ENCODE peak calls at places on chromosome 11, in eight cellular contexts. J is transverse colon, F is foreskin keratinocyte, H is tibial artery, M is Peyer's patch, P is HCT116, L is neural crest cell, Q is endothelial cell. I is an unnamed sample.

GRCh38 chr11:125326126-125326525 is 161.6 kb downstream of the PKNOX2 start:
- DNase-seq in Q (no peak), L (no peak), J (no peak), P (no peak), H (no peak), M (no peak), F (no peak), I (no peak)

GRCh38 chr11:116348226-116348625 is 424.6 kb downstream of the BUD13 start:
- DNase-seq in M (no peak), J (no peak), F (no peak), P (no peak), H (no peak), Q (no peak), L (no peak), I (no peak)

GRCh38 chr11:6284250-6284649 is 24.6 kb downstream of the CCKBR start:
- DNase-seq in H (no peak), F (no peak), L (no peak), M (no peak), P (no peak), Q (no peak), J (no peak), I (no peak)

GRCh38 chr11:86408845-86409244 is 34.2 kb downstream of the CCDC81 start:
- DNase-seq in Q (no peak), P (no peak), J (no peak), L (no peak), F (no peak), M (no peak), H (no peak), I (no peak)

GRCh38 chr11:103773059-103773458 is 263.4 kb upstream of the DDI1 start:
- DNase-seq in F (no peak), M (no peak), Q (no peak), J (no peak), P (no peak), L (no peak), H (no peak), I (no peak)

GRCh38 chr11:45803981-45804805 is 756 bp upstream of the SLC35C1 start:
- DNase-seq in Q (peak), P (no peak), H (peak), F (peak), M (peak), J (peak), L (peak), I (peak)

GRCh38 chr11:92129811-92130210 is 94.8 kb upstream of the FAT3 start:
- DNase-seq in P (no peak), H (no peak), M (no peak), J (no peak), F (no peak), L (no peak), Q (no peak), I (no peak)

GRCh38 chr11:123775274-123775673 is 21.0 kb upstream of the OR6X1 start:
- DNase-seq in P (no peak), L (no peak), H (no peak), J (no peak), F (no peak), Q (no peak), M (no peak), I (no peak)

GRCh38 chr11:81331073-81331472 is 1402.6 kb downstream of the FAM181B start:
- DNase-seq in M (no peak), H (no peak), Q (no peak), F (no peak), P (no peak), L (no peak), J (no peak), I (no peak)

GRCh38 chr11:12961615-12962014 is 47.5 kb upstream of the RASSF10 start:
- DNase-seq in H (no peak), Q (no peak), P (no peak), L (no peak), M (no peak), F (no peak), J (no peak), I (no peak)

GRCh38 chr11:73272680-73273038 is 521 bp downstream of the P2RY6 start:
- DNase-seq in P (no peak), M (no peak), F (no peak), Q (no peak), J (no peak), H (no peak), L (no peak), I (no peak)

GRCh38 chr11:110490886-110491285 is 61.1 kb downstream of the FDX1 start:
- DNase-seq in P (no peak), M (no peak), H (peak), J (no peak), Q (no peak), L (no peak), F (no peak), I (no peak)

GRCh38 chr11:90661233-90661632 is 438.4 kb upstream of the CHORDC1 start:
- DNase-seq in L (no peak), Q (no peak), H (no peak), P (no peak), J (no peak), M (no peak), F (no peak), I (no peak)

GRCh38 chr11:120112174-120112796 is 25.6 kb downstream of the TRIM29 start:
- DNase-seq in M (no peak), L (no peak), F (no peak), Q (no peak), J (no peak), H (no peak), P (no peak), I (no peak)

GRCh38 chr11:70352074-70352473 is 46.3 kb upstream of the CTTN start:
- DNase-seq in L (no peak), H (no peak), Q (no peak), P (no peak), J (no peak), M (no peak), F (no peak), I (no peak)

GRCh38 chr11:64661622-64662021 is 61.4 kb downstream of the NRXN2 start:
- DNase-seq in J (no peak), Q (no peak), F (no peak), L (no peak), M (no peak), H (no peak), P (no peak), I (no peak)

GRCh38 chr11:121575250-121575962 is 122.6 kb upstream of the SORL1-AS1 start:
- DNase-seq in Q (no peak), H (peak), M (no peak), L (no peak), P (no peak), J (peak), F (no peak), I (no peak)

GRCh38 chr11:47399860-47400812 is 8.3 kb upstream of the SLC39A13 start:
- DNase-seq in J (peak), M (peak), F (no peak), H (no peak), Q (no peak), L (no peak), P (no peak), I (no peak)

GRCh38 chr11:61691378-61692156 is 11.4 kb downstream of the DAGLA start:
- DNase-seq in M (peak), H (no peak), Q (no peak), J (no peak), F (no peak), P (no peak), L (no peak), I (no peak)

GRCh38 chr11:64537876-64538275 is 53.1 kb upstream of the SLC22A12 start:
- DNase-seq in H (peak), Q (no peak), L (no peak), F (no peak), M (peak), J (no peak), P (no peak), I (no peak)

GRCh38 chr11:65266210-65266609 is 4.4 kb downstream of the POLA2 start:
- DNase-seq in L (no peak), F (no peak), P (no peak), H (no peak), M (no peak), Q (no peak), J (no peak), I (no peak)

GRCh38 chr11:113862430-113862829 is 12.9 kb downstream of the USP28 start:
- DNase-seq in P (no peak), M (no peak), F (peak), J (no peak), Q (no peak), L (no peak), H (no peak), I (no peak)

GRCh38 chr11:71369411-71369810 is 78.8 kb downstream of the DHCR7 start:
- DNase-seq in J (no peak), L (no peak), H (no peak), F (no peak), Q (no peak), M (no peak), P (no peak), I (no peak)
- TF ChIP-seq CTCF in J (no peak), L (no peak), H (no peak), F (no peak), Q (no peak), M (no peak), P (no peak), I (no peak)

DNA sequence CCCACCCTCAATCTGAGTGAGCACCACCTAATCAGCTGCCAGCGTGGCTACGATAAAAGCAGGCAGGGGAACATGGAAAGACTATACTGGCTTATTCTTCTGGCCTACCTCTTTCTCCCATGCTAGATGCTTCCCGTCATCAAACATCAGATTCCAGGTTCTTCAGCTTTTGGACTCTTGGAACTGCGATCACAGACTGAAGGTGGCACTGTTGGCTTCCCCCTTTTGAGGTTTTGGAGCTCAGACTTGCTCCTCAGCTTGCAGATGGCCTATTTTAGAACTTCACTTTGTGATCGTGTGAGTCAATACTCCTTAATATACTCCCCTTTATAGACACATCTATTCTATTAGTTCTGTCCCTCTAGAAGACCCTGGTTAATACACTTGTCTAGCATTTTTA is 543.7 kb upstream of the RAG2 start:
- DNase-seq in M (no peak), P (no peak), Q (no peak), F (no peak), J (no peak), L (no peak), H (no peak), I (no peak)
- TF ChIP-seq CTCF in M (no peak), P (no peak), Q (no peak), F (no peak), J (no peak), L (no peak), H (no peak), I (no peak)

GRCh38 chr11:128095459-128096096 is 491.8 kb downstream of the ETS1 start:
- DNase-seq in J (no peak), L (no peak), Q (no peak), P (peak), F (peak), H (no peak), M (no peak), I (no peak)
- TF ChIP-seq CTCF in J (no peak), L (no peak), Q (no peak), P (no peak), F (peak), H (no peak), M (no peak), I (no peak)

DNA sequence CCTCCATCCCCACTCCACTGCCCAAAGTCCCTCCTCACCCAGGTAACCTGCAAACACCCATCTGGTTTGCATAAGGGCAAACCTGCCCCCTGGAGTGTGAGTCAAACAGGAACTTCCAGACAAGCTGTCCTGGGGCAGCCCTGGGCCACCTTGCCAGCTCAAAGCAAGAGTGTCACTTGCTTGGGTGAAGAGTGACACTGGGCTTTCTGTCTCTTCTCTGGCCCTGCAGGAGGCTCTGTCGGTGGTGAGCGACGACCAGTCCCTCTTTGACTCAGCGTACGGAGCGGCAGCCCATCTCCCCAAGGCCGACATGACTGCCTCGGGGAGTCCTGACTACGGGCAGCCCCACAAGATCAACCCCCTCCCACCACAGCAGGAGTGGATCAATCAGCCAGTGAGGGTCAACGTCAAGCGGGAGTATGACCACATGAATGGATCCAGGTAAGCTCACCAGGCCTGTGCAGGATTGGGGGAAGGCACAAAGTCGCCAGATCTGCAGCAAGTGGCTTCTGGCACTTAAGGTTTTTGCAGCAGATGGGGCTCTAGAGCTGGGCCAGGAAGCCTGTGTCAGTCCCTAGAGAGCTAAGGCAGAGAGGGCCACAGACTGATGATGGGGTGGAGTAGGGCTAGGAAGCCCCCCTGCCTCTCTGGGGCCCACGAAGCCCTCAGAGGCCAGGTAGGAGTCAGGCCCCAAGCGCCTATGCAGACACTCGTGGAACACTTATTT is 64.2 kb downstream of the FLI1 start:
- DNase-seq in J (peak), P (no peak), Q (no peak), F (no peak), M (no peak), H (no peak), L (no peak), I (no peak)
- TF ChIP-seq CTCF in J (no peak), P (no peak), Q (no peak), F (no peak), M (no peak), H (no peak), L (no peak), I (no peak)

GRCh38 chr11:67060111-67060522 is 3.5 kb downstream of the RHOD start:
- DNase-seq in H (no peak), L (no peak), M (no peak), P (no peak), F (no peak), Q (no peak), J (no peak), I (no peak)
- TF ChIP-seq CTCF in H (no peak), L (no peak), M (no peak), P (no peak), F (no peak), Q (no peak), J (no peak), I (no peak)

DNA sequence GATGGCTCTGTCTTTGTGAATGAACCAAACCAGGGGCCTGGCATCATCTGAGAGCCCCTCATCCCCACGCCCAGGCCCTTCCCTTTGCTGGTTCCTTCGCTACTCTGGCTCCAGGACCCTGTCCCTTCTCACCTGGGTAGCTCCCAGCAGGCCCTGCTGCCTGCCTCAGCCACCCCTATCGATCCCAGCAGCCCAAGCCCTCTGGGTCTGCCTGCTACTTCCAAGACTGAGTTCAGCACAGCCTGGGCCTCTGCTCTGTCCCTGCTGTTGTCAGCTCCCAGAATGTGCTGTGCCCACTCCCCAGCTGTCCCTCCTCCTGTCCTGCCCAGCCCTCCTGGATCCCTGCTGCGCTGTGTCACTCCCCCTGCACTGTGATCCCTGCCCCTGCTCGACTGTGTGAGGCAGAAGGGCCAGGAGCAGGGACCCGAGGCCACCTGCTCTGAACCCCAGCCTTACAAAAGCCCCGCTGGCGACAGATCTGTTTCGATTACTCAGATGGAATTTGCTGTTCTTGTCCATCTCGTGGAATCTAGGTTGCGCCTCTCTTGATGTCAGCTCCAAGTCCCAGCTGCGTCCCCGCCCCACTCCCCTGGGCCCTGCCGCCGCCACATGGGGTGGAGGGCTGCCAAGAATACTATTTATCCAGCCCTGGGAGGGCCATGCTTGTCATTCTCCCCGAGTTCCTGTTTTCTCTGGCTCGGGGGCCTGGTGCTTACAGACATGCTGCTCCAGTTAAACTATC is 13.0 kb downstream of the MRPL21 start:
- DNase-seq in M (no peak), L (no peak), H (peak), F (no peak), J (peak), P (no peak), Q (no peak), I (no peak)
- TF ChIP-seq CTCF in M (no peak), L (no peak), H (no peak), F (no peak), J (no peak), P (no peak), Q (peak), I (no peak)

GRCh38 chr11:127791844-127792243 is 791.3 kb upstream of the KIRREL3 start:
- DNase-seq in P (no peak), M (no peak), J (no peak), H (no peak), Q (no peak), L (no peak), F (no peak), I (no peak)

DNA sequence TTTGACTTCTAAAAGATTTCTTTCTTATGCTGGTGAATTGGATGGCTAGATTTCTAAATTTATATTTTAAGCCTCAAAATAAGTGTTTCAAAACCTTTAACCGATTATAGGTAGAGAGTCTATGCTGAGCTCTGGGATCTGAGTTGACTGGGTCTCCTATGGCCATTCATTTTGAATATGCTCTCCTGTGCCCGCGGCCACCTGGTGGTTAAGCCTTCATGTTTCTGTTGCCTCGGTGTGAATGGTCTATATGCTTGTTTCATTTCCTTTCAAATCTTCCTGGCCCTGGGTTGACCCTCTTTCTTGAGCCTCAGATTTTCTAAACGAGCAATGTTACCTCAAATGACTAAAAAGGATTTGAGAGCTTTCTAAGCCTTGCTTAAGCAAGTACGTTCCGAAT is 789.3 kb upstream of the KIRREL3 start:
- DNase-seq in F (no peak), Q (peak), H (no peak), J (peak), P (no peak), M (peak), L (no peak), I (peak)
- TF ChIP-seq CTCF in F (no peak), Q (peak), H (no peak), J (peak), P (no peak), M (no peak), L (peak), I (peak)

GRCh38 chr11:102283088-102283487 is 34.2 kb upstream of the BIRC3 start:
- DNase-seq in Q (no peak), F (no peak), P (no peak), L (no peak), J (no peak), H (no peak), M (no peak), I (no peak)

GRCh38 chr11:102284008-102284407 is 33.3 kb upstream of the BIRC3 start:
- DNase-seq in P (no peak), Q (no peak), M (no peak), L (no peak), J (no peak), H (no peak), F (no peak), I (no peak)

GRCh38 chr11:102280237-102280833 is 36.9 kb upstream of the BIRC3 start:
- DNase-seq in J (peak), Q (no peak), F (no peak), L (no peak), M (peak), P (no peak), H (no peak), I (no peak)

GRCh38 chr11:102276302-102277182 is 40.7 kb upstream of the BIRC3 start:
- DNase-seq in M (no peak), L (no peak), H (no peak), P (no peak), F (no peak), J (no peak), Q (no peak), I (no peak)

GRCh38 chr11:102279641-102280170 is 37.6 kb upstream of the BIRC3 start:
- DNase-seq in J (peak), F (no peak), P (no peak), Q (no peak), L (no peak), H (no peak), M (no peak), I (no peak)
- TF ChIP-seq CTCF in J (no peak), F (peak), P (no peak), Q (no peak), L (peak), H (no peak), M (no peak), I (no peak)

GRCh38 chr11:36155770-36156485 is 133.3 kb downstream of the COMMD9 start:
- DNase-seq in H (no peak), L (no peak), P (no peak), Q (no peak), M (no peak), F (no peak), J (no peak), I (no peak)
- TF ChIP-seq CTCF in H (no peak), L (no peak), P (no peak), Q (no peak), M (no peak), F (peak), J (no peak), I (no peak)

GRCh38 chr11:132943325-132943736 is 589.0 kb downstream of the OPCML start:
- DNase-seq in H (no peak), L (peak), M (no peak), F (no peak), P (no peak), Q (no peak), J (no peak), I (no peak)

GRCh38 chr11:132943737-132944556 is 588.4 kb downstream of the OPCML start:
- DNase-seq in Q (peak), P (no peak), J (no peak), F (no peak), M (no peak), H (no peak), L (peak), I (peak)

GRCh38 chr11:132941024-132941646 is 591.2 kb downstream of the OPCML start:
- DNase-seq in M (no peak), P (no peak), L (peak), F (no peak), H (no peak), J (no peak), Q (peak), I (no peak)

GRCh38 chr11:132941761-132942160 is 590.5 kb downstream of the OPCML start:
- DNase-seq in H (no peak), J (no peak), Q (no peak), L (no peak), P (no peak), F (no peak), M (no peak), I (no peak)

GRCh38 chr11:132942611-132943324 is 589.5 kb downstream of the OPCML start:
- DNase-seq in M (no peak), H (no peak), Q (peak), L (peak), J (no peak), P (no peak), F (no peak), I (peak)
- TF ChIP-seq CTCF in M (no peak), H (no peak), Q (peak), L (peak), J (no peak), P (no peak), F (no peak), I (peak)